ENCODE peak calls at places on chromosomes 4 and X, in ten cellular contexts. S, G, Y, N, I, C, T, U, H and B are unnamed samples.

GRCh38 chr4:56414135-56414675 is 21.2 kb downstream of the PPAT start:
- DNase-seq in U (no peak), C (no peak), N (peak; percentile 36), G (peak; percentile 26), H (no peak), T (no peak), I (no peak), Y (peak; percentile 33), S (no peak), B (no peak)

GRCh38 chr4:44760142-44760898 is 34.0 kb upstream of the GNPDA2 start:
- DNase-seq in S (no peak), U (no peak), T (peak; percentile 59), C (no peak), I (no peak), Y (peak; percentile 57), G (peak; percentile 20), H (no peak), N (peak; percentile 65), B (no peak)

GRCh38 chrX:41153453-41153852 is 68.2 kb downstream of the USP9X start:
- DNase-seq in C (no peak), Y (peak; percentile 78), I (no peak), S (no peak), G (peak; percentile 33), T (no peak), H (no peak), U (no peak), N (peak; percentile 16), B (no peak)

GRCh38 chr4:57184378-57185031 is 74.3 kb upstream of the IGFBP7 start:
- DNase-seq in U (no peak), I (no peak), S (no peak), G (no peak), T (no peak), Y (no peak), N (no peak), H (no peak), C (no peak), B (no peak)

GRCh38 chrX:154545673-154546274 is 872 bp downstream of the G6PD start:
- DNase-seq in I (no peak), S (no peak), Y (no peak), G (no peak), C (peak; percentile 5), H (no peak), U (no peak), N (no peak), T (no peak), B (no peak)

GRCh38 chr4:61493470-61493869 is 293.3 kb downstream of the ADGRL3 start:
- DNase-seq in S (no peak), H (no peak), T (no peak), Y (no peak), G (no peak), N (no peak), C (no peak), U (no peak), I (no peak), B (no peak)

GRCh38 chr4:101835121-101835904 is 44.8 kb downstream of the BANK1 start:
- DNase-seq in Y (peak; percentile 34), N (peak; percentile 82), T (no peak), S (no peak), G (peak; percentile 31), U (no peak), I (no peak), C (no peak), H (no peak), B (no peak)

GRCh38 chrX:68273887-68274286 is 159.4 kb downstream of the OPHN1 start:
- DNase-seq in T (no peak), C (no peak), U (no peak), S (peak; percentile 29), Y (no peak), N (peak; percentile 21), I (no peak), H (no peak), G (peak; percentile 17), B (no peak)

GRCh38 chr4:93394488-93395185 is 433.9 kb upstream of the ATOH1 start:
- DNase-seq in S (no peak), G (peak; percentile 61), T (no peak), I (no peak), N (peak; percentile 56), C (no peak), H (no peak), U (no peak), Y (peak; percentile 89), B (no peak)

GRCh38 chr4:119682080-119682479 is 53.5 kb upstream of the PDE5A start:
- DNase-seq in Y (no peak), T (no peak), H (no peak), N (no peak), C (no peak), I (no peak), U (no peak), S (no peak), G (peak; percentile 43), B (no peak)

GRCh38 chr4:94357624-94358023 is 15.0 kb upstream of the HPGDS start:
- DNase-seq in Y (no peak), U (no peak), H (no peak), G (peak; percentile 27), S (no peak), C (no peak), T (no peak), N (no peak), I (no peak), B (no peak)

DNA sequence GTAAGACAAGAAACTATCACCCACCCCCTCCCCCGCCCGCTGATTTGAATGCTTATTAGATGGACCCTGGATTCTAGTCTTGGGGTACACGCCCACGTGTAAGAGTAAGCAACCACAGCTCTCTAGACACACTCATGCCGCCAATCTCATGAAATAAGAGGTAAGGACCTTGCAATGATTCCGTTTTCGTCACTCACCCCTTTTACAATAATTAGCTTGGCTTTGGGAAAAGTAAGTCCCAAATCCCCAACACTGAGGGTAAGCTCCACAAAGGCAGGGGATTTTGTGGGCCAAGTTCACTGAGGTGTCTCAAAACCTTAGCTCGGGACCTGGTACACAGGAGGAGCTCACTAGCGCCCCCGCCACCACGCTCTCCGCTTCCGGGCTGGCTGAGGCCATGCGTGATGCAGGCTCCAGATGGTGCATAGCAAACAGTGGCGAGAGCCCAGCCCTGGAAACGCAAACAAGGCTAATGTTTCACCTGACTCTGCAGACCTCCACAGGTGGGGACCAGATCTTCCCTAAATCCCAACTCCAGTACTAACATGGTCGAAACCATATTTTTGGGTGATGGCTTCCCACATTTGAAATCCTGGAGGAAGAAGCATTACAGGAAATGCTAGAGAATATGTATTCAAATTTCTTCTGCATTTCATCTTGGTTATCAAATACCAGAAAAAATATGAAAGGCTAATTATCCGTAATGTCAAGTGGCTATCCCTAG is 4.1 kb downstream of the PLAC8 start:
- DNase-seq in N (peak; percentile 85), Y (peak; percentile 73), H (peak; percentile 94), S (peak; percentile 94), G (peak; percentile 64), C (peak; percentile 98), U (peak; percentile 89), T (peak; percentile 93), I (peak; percentile 85), B (peak; percentile 88)
- H3K27ac ChIP-seq in N (no peak overlapping the region), Y (no peak overlapping the region), H (peak overlapping the region; percentile 28), S (no peak overlapping the region), G (no peak overlapping the region), C (peak overlapping the region; percentile 76), U (no peak overlapping the region), T (peak overlapping the region; percentile 57), I (peak overlapping the region; percentile 50), B (peak overlapping the region; percentile 44)

DNA sequence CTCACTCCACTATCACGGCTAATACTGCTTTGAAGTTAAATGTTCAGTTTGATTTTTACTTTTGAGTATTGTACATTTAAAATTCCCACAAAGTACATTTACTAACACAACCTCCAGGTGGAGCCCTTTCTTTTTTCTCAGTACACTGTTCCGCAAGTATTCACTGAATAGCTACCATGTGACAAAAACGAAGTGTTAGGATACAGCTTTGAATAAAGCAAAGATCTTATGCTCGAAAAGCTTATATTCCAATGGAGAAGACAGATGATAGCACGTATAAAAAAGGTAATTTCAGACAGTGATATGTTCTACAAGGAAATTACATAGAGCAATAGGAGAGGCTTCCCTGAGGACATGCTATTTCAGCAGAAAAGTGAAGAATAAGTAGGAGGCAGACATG is 60.7 kb upstream of the ABCG2 start:
- DNase-seq in U (no peak), C (no peak), H (no peak), I (no peak), Y (peak; percentile 76), T (peak; percentile 61), S (no peak), N (peak; percentile 73), G (peak; percentile 56), B (no peak)
- H3K27me3 ChIP-seq in U (no peaks in the 10 kb centered on the region), C (no peaks in the 10 kb centered on the region), H (no peaks in the 10 kb centered on the region), I (no peaks in the 10 kb centered on the region), Y (no peaks in the 10 kb centered on the region), T (no peaks in the 10 kb centered on the region), S (no peaks in the 10 kb centered on the region), N (no peaks in the 10 kb centered on the region), G (peaks cover 6% of the 10 kb centered on the region), B (no peaks in the 10 kb centered on the region)

GRCh38 chrX:119495734-119496520 is 27.7 kb downstream of the SLC25A5 start:
- DNase-seq in Y (no peak), N (no peak), I (no peak), G (no peak), C (no peak), U (no peak), S (no peak), T (peak; percentile 67), H (no peak), B (no peak)
- TF ChIP-seq CTCF in Y (no peak), N (peak; percentile 2), I (no peak), G (no peak), C (no peak), U (no peak), S (no peak), T (no peak), H (no peak), B (no peak)

DNA sequence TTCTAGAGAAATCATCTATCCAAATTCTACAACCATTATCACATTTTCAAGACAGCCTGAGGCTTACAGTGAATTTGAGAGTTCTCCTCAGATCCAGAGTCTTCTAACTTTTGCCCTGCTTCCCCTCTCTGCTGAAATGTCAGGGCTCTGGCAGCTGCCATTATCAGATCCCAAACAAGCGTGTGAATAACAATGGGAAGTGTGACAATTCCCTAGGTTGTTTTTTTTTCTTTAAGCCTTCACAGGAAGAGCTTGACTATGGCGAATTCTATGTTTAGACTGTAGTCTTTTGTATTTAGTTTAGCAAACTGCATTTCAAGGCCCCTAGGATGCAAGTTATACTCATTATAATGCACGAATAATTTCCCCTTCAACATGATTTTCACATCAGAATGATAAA is 61.3 kb upstream of the KDR start:
- DNase-seq in N (no peak), T (no peak), S (no peak), U (no peak), Y (no peak), C (no peak), G (no peak), I (no peak), H (no peak), B (no peak)
- H3K27ac ChIP-seq in N (peak overlapping the region; percentile 62), T (no peak overlapping the region), S (peak overlapping the region; percentile 38), U (no peak overlapping the region), Y (no peak overlapping the region), C (no peak overlapping the region), G (no peak overlapping the region), I (no peak overlapping the region), H (no peak overlapping the region), B (no peak overlapping the region)

GRCh38 chr4:41874873-41875272 is 60.4 kb upstream of the TMEM33 start:
- DNase-seq in C (no peak), N (no peak), U (no peak), T (no peak), G (no peak), Y (no peak), S (no peak), H (no peak), I (no peak), B (no peak)
- H3K27me3 ChIP-seq in C (peaks cover 100% of the 10 kb centered on the region), N (peaks cover 100% of the 10 kb centered on the region), U (peaks cover 96% of the 10 kb centered on the region), T (no peaks in the 10 kb centered on the region), G (peaks cover 76% of the 10 kb centered on the region), Y (peaks cover 56% of the 10 kb centered on the region), S (peaks cover 87% of the 10 kb centered on the region), H (peaks cover 9% of the 10 kb centered on the region), I (no peaks in the 10 kb centered on the region), B (peaks cover 94% of the 10 kb centered on the region)